ENCODE peak calls at places on chromosomes 7 and 10, in four cellular contexts. One of them, this sample, is unnamed.
A peak's percentile ranks its signal among the peaks of the same experiment; 100 is the strongest.

GRCh38 chr7:28551311-28551710 is 139.0 kb downstream of the CREB5 start:
- DNase-seq in HepG2: no peak
- DNase-seq in H1: no peak
- DNase-seq in K562: no peak
- DNase-seq in this sample: no peak

GRCh38 chr7:45076946-45077345 is 11.8 kb downstream of the NACAD start:
- DNase-seq in K562: no peak
- DNase-seq in HepG2: no peak
- DNase-seq in H1: no peak
- DNase-seq in this sample: no peak

GRCh38 chr7:4862156-4862555 is 326 bp upstream of the PAPOLB start:
- DNase-seq in HepG2: no peak
- DNase-seq in K562: no peak
- DNase-seq in H1: no peak
- DNase-seq in this sample: no peak

GRCh38 chr7:75991531-75992082 is 2.8 kb downstream of the TMEM120A start:
- DNase-seq in HepG2: no peak
- DNase-seq in H1: no peak
- DNase-seq in K562: no peak
- DNase-seq in this sample: no peak

GRCh38 chr7:55953707-55954475 is 2.2 kb downstream of the MRPS17 start:
- DNase-seq in HepG2: no peak
- DNase-seq in H1: no peak
- DNase-seq in K562: no peak
- DNase-seq in this sample: no peak

GRCh38 chr10:74753295-74754211 is 72.8 kb upstream of the KAT6B start:
- DNase-seq in K562: no peak
- DNase-seq in H1: no peak
- DNase-seq in HepG2: no peak
- DNase-seq in this sample: no peak

GRCh38 chr10:68796609-68797008 is 30.7 kb upstream of the STOX1 start:
- DNase-seq in K562: no peak
- DNase-seq in H1: no peak
- DNase-seq in HepG2: no peak
- DNase-seq in this sample: no peak

GRCh38 chr7:77944183-77945182 is 145.9 kb downstream of the PHTF2 start:
- DNase-seq in HepG2: no peak
- DNase-seq in H1: no peak
- DNase-seq in K562: peak; percentile 54
- DNase-seq in this sample: no peak

DNA sequence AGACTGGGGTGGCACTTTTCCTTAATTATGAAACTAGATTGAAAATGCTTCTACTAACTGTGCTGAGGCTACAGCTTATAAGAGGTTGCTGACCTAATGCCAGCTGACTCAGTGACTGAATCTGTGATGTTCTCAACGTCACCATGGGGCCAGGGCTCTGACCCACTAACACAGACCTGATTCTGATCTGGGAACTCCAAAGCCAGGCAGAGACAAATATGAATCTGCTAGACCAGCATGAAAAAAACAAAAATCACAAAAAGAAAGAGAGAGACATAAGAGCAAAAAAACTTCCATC is 16.1 kb downstream of the USP6NL start:
- DNase-seq in HepG2: no peak
- DNase-seq in K562: no peak
- DNase-seq in H1: no peak
- DNase-seq in this sample: no peak
- TF ChIP-seq RNF2 in HepG2: no peak
- TF ChIP-seq RNF2 in K562: no peak
- TF ChIP-seq RNF2 in H1: no peak
- TF ChIP-seq RNF2 in this sample: no peak

GRCh38 chr7:70614237-70614984 is 517.5 kb upstream of the GALNT17 start:
- DNase-seq in HepG2: no peak
- DNase-seq in H1: peak; percentile 69
- DNase-seq in K562: no peak
- DNase-seq in this sample: no peak
- TF ChIP-seq RNF2 in HepG2: no peak
- TF ChIP-seq RNF2 in H1: no peak
- TF ChIP-seq RNF2 in K562: no peak
- TF ChIP-seq RNF2 in this sample: no peak

GRCh38 chr10:102718220-102718619 is 3.8 kb downstream of the SFXN2 start:
- DNase-seq in H1: no peak
- DNase-seq in K562: no peak
- DNase-seq in HepG2: peak; percentile 83
- DNase-seq in this sample: no peak
- TF ChIP-seq RNF2 in H1: no peak
- TF ChIP-seq RNF2 in K562: peak; percentile 51
- TF ChIP-seq RNF2 in HepG2: no peak
- TF ChIP-seq RNF2 in this sample: no peak

DNA sequence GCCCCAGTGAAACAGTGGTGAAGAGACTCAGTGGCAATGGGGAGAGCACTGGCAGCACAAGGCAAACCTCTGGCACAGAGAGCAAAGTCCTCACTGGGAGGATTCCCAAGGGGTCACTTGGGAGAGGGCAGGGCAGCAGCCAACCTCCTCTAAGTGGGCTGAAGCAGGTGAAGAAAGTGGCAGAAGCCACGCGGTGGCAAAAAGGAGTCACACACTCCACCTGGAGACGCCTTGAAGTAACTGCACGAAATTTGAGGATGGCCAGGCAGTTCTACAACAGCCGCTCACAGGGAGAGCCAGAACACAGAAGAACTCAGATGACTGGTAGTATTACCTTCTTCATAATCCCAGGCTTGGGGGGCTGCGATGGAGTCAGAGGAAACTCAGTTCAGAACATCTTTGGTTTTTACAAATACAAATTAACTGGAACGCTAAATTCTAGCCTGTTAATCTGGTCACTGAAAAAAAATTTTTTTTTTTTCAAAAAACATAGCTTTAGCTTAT is 603 bp upstream of the IL6 start:
- DNase-seq in HepG2: peak; percentile 7
- DNase-seq in K562: peak; percentile 68
- DNase-seq in H1: peak; percentile 62
- DNase-seq in this sample: peak; percentile 76
- TF ChIP-seq RNF2 in HepG2: no peak
- TF ChIP-seq RNF2 in K562: no peak
- TF ChIP-seq RNF2 in H1: no peak
- TF ChIP-seq RNF2 in this sample: no peak

GRCh38 chr7:154844499-154844898 is 158.4 kb downstream of the PAXIP1 start:
- DNase-seq in HepG2: no peak
- DNase-seq in H1: no peak
- DNase-seq in K562: no peak
- DNase-seq in this sample: no peak

GRCh38 chr7:154842608-154843007 is 160.3 kb downstream of the PAXIP1 start:
- DNase-seq in HepG2: no peak
- DNase-seq in K562: no peak
- DNase-seq in H1: no peak
- DNase-seq in this sample: no peak

GRCh38 chr7:154840086-154840485 is 162.8 kb downstream of the PAXIP1 start:
- DNase-seq in H1: no peak
- DNase-seq in HepG2: no peak
- DNase-seq in K562: no peak
- DNase-seq in this sample: no peak

GRCh38 chr7:154843670-154844237 is 159.2 kb downstream of the PAXIP1 start:
- DNase-seq in H1: no peak
- DNase-seq in HepG2: peak; percentile 21
- DNase-seq in K562: no peak
- DNase-seq in this sample: no peak

DNA sequence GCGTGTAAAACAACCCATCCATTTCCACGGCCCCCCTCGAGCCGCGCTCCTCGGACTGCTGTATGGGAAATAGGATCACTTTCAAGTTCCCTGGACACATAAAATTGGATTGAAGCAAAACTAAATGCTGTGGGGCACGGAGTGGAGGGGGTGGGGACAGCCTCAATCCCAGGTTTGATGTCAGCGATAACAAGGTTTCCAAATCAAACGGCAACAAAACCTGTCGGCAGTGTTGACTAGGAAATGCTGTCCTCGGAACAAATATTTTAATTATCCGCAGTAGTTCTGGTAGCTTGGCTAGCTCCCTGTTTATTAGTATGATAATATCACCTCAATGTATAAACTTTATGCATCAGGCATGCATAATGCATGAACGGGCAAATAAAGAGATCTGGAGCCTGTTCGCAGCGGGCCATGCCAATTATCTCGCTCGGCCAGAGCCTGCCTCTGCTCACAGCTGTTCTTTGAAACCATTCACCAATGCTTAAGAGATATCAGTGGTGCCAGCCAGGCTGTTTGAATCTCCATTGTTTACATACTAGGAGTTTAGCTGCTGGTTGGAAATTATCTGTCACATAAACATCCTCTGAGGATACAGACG is 161.1 kb downstream of the PAXIP1 start:
- DNase-seq in K562: no peak
- DNase-seq in H1: no peak
- DNase-seq in HepG2: no peak
- DNase-seq in this sample: no peak
- TF ChIP-seq RNF2 in K562: no peak
- TF ChIP-seq RNF2 in H1: no peak
- TF ChIP-seq RNF2 in HepG2: no peak
- TF ChIP-seq RNF2 in this sample: no peak

This sample was measured in A549.